ENCODE peak calls at places on chromosomes 16 and 17, in five cellular contexts. R, S, V, D and T are unnamed samples.

GRCh38 chr17:39676198-39676819 is 8.1 kb downstream of the PNMT start:
- DNase-seq in R (peak), S (no peak), V (peak), D (no peak), T (peak)

GRCh38 chr17:55661359-55661758 is 61.3 kb downstream of the TMEM100 start:
- DNase-seq in R (no peak), S (no peak), V (no peak), D (no peak), T (no peak)

GRCh38 chr17:45221081-45221996 is at the start of gene FMNL1:
- DNase-seq in R (no peak), S (no peak), V (no peak), D (no peak), T (no peak)

GRCh38 chr16:66481081-66481942 is 54.2 kb downstream of the BEAN1 start:
- DNase-seq in R (no peak), S (no peak), V (no peak), D (peak), T (no peak)

GRCh38 chr16:50359626-50360025 is 9.2 kb downstream of the BRD7 start:
- DNase-seq in R (no peak), S (no peak), V (no peak), D (no peak), T (no peak)

GRCh38 chr16:1309888-1310831 is 724 bp downstream of the UBE2I start:
- DNase-seq in R (no peak), S (no peak), V (peak), D (no peak), T (no peak)

GRCh38 chr17:79984877-79985276 is 50.8 kb downstream of the TBC1D16 start:
- DNase-seq in R (no peak), S (no peak), V (peak), D (peak), T (no peak)

GRCh38 chr17:7748098-7748775 is 30.7 kb downstream of the DNAH2 start:
- DNase-seq in R (no peak), S (no peak), V (no peak), D (no peak), T (no peak)

GRCh38 chr17:310111-311010 is 42.2 kb downstream of the RPH3AL start:
- DNase-seq in R (no peak), S (no peak), V (peak), D (no peak), T (no peak)

GRCh38 chr17:66791337-66791736 is 43.6 kb upstream of the CACNG5 start:
- DNase-seq in R (peak), S (no peak), V (no peak), D (no peak), T (peak)

GRCh38 chr16:88039591-88039990 is 88.4 kb downstream of the BANP start:
- DNase-seq in R (no peak), S (no peak), V (no peak), D (no peak), T (no peak)

GRCh38 chr17:57004944-57005579 is 27.1 kb downstream of the SCPEP1 start:
- DNase-seq in R (peak), S (no peak), V (no peak), D (no peak), T (no peak)

GRCh38 chr17:6110592-6110991 is 40.4 kb downstream of the WSCD1 start:
- DNase-seq in R (no peak), S (no peak), V (no peak), D (no peak), T (no peak)

GRCh38 chr17:18219016-18219415 is 6.4 kb upstream of the LLGL1 start:
- DNase-seq in R (no peak), S (no peak), V (no peak), D (no peak), T (no peak)

GRCh38 chr17:6435968-6436367 is 1.0 kb upstream of the AIPL1 start:
- DNase-seq in R (no peak), S (peak), V (peak), D (peak), T (peak)

GRCh38 chr16:48352648-48353347 is 32.4 kb downstream of the SIAH1 start:
- DNase-seq in R (no peak), S (no peak), V (no peak), D (no peak), T (no peak)

GRCh38 chr17:39939588-39940419 is 12.3 kb downstream of the LRRC3C start:
- DNase-seq in R (peak), S (no peak), V (no peak), D (no peak), T (no peak)

GRCh38 chr16:55042556-55043432 is 112.1 kb downstream of the IRX5 start:
- DNase-seq in R (no peak), S (no peak), V (no peak), D (peak), T (no peak)

GRCh38 chr17:34579017-34579946 is at the start of gene TMEM132E:
- DNase-seq in R (no peak), S (no peak), V (peak), D (peak), T (no peak)

GRCh38 chr16:29975811-29976511 is 2.3 kb downstream of the TAOK2 start:
- DNase-seq in R (no peak), S (no peak), V (no peak), D (no peak), T (no peak)

GRCh38 chr16:86207350-86207749 is 303.0 kb upstream of the FOXF1 start:
- DNase-seq in R (no peak), S (no peak), V (no peak), D (no peak), T (no peak)

GRCh38 chr16:18833707-18834505 is 32.6 kb upstream of the ARL6IP1 start:
- DNase-seq in R (no peak), S (no peak), V (no peak), D (no peak), T (no peak)

GRCh38 chr17:40070895-40071719 is 8.3 kb downstream of the THRA start:
- DNase-seq in R (peak), S (no peak), V (peak), D (peak), T (no peak)

GRCh38 chr17:78716814-78717393 is 65.2 kb downstream of the CYTH1 start:
- DNase-seq in R (peak), S (no peak), V (peak), D (no peak), T (peak)